ENCODE peak calls at places on chromosome 11, in ten cellular contexts. K is substantia nigra; G is Jurkat, Clone E6-1; B is SW480; Q is non-pigmented ciliary epithelial cell; V is Caco-2; H is T-cell; Z is ELF-1; E is posterior vena cava; L is pulmonary artery endothelial cell. P is an unnamed sample.

GRCh38 chr11:86175585-86175984 is 69.0 kb upstream of the EED start:
- DNase-seq in V (no peak), Z (no peak), G (no peak), K (no peak), B (no peak), Q (no peak), E (no peak), H (no peak), L (no peak), P (no peak)

GRCh38 chr11:134786636-134787035 is 374.6 kb upstream of the B3GAT1 start:
- DNase-seq in E (no peak), Q (no peak), B (no peak), L (no peak), K (no peak), H (no peak), V (no peak), G (no peak), Z (no peak), P (no peak)

GRCh38 chr11:117279711-117280376 is 11.3 kb upstream of the BACE1-AS start:
- DNase-seq in B (no peak), H (no peak), L (no peak), E (no peak), Z (no peak), G (no peak), V (no peak), K (no peak), Q (no peak), P (no peak)

GRCh38 chr11:85599083-85599482 is 28.1 kb downstream of the DLG2 start:
- DNase-seq in L (no peak), B (no peak), E (no peak), K (no peak), Q (no peak), V (no peak), H (no peak), G (no peak), Z (no peak), P (no peak)

GRCh38 chr11:69647761-69648497 is 7.0 kb downstream of the CCND1 start:
- DNase-seq in Z (peak), V (no peak), H (no peak), Q (no peak), L (no peak), E (peak), K (no peak), G (no peak), B (peak), P (peak)

GRCh38 chr11:131762346-131763110 is 392.1 kb downstream of the NTM start:
- DNase-seq in K (peak), G (no peak), H (no peak), V (no peak), E (no peak), Q (no peak), Z (no peak), L (no peak), B (no peak), P (no peak)

GRCh38 chr11:413120-414081 is 1.4 kb downstream of the SIGIRR start:
- DNase-seq in B (no peak), K (no peak), L (no peak), Q (no peak), E (no peak), Z (no peak), H (no peak), G (peak), V (no peak), P (no peak)

GRCh38 chr11:76459299-76459698 is 14.5 kb downstream of the EMSY start:
- DNase-seq in Q (no peak), K (no peak), L (no peak), E (no peak), B (peak), V (no peak), H (no peak), G (no peak), Z (no peak), P (no peak)

P was measured in endodermal cell.